ENCODE peak calls at places on chromosomes 16 and 17, in ten cellular contexts. W, P, H, C, N, M, L, E, A and Z are unnamed samples. For H3K4me1, the result is how much of the 10 kb centered on the place peaks cover.

GRCh38 chr17:51128089-51128488 is 7.4 kb upstream of the SPAG9 start:
- DNase-seq in E (no peak), C (no peak), H (no peak), P (no peak), A (no peak), M (no peak), L (no peak), N (no peak), W (no peak), Z (no peak)

GRCh38 chr17:80743181-80743771 is 198.6 kb downstream of the RPTOR start:
- DNase-seq in E (no peak), C (no peak), M (no peak), P (no peak), L (no peak), N (no peak), W (no peak), A (no peak), H (no peak), Z (no peak)

GRCh38 chr17:49980703-49981197 is 11.8 kb downstream of the DLX4 start:
- DNase-seq in P (no peak), W (no peak), C (no peak), L (no peak), E (no peak), A (no peak), M (peak), N (no peak), H (no peak), Z (no peak)

GRCh38 chr17:27158390-27158789 is 135.5 kb upstream of the WSB1 start:
- DNase-seq in H (no peak), C (no peak), L (no peak), A (no peak), W (peak), M (peak), P (no peak), E (no peak), N (no peak), Z (no peak)

GRCh38 chr16:88769617-88770458 is 15.2 kb downstream of the PIEZO1 start:
- DNase-seq in N (no peak), M (peak), E (no peak), W (no peak), C (no peak), L (peak), A (peak), H (peak), P (no peak), Z (no peak)

GRCh38 chr17:7468290-7468689 is 11.1 kb downstream of the ZBTB4 start:
- DNase-seq in H (no peak), W (no peak), L (no peak), M (no peak), A (no peak), N (no peak), P (no peak), C (no peak), E (no peak), Z (no peak)

GRCh38 chr16:20897253-20897896 is 2.8 kb downstream of the DCUN1D3 start:
- DNase-seq in A (no peak), H (no peak), M (no peak), N (no peak), C (no peak), P (no peak), E (no peak), L (no peak), W (no peak), Z (no peak)

GRCh38 chr17:69609495-69610315 is 195.2 kb downstream of the MAP2K6 start:
- DNase-seq in A (no peak), P (no peak), C (no peak), M (no peak), N (no peak), E (no peak), W (no peak), L (no peak), H (no peak), Z (no peak)

GRCh38 chr17:79010304-79010646 is 711 bp upstream of the CANT1 start:
- DNase-seq in W (peak), L (no peak), M (no peak), H (no peak), A (no peak), E (no peak), C (no peak), P (no peak), N (no peak), Z (peak)

GRCh38 chr16:86531193-86531550 is 20.8 kb downstream of the FOXF1 start:
- DNase-seq in N (no peak), C (no peak), E (no peak), M (no peak), W (no peak), L (no peak), A (no peak), H (peak), P (no peak), Z (peak)

GRCh38 chr16:6903671-6904070 is 429.0 kb upstream of the RBFOX1 start:
- DNase-seq in P (no peak), L (no peak), W (no peak), E (no peak), H (no peak), C (no peak), M (no peak), N (no peak), A (no peak), Z (no peak)

GRCh38 chr17:29840884-29841283 is 89.1 kb downstream of the SSH2 start:
- DNase-seq in C (no peak), H (no peak), A (no peak), N (no peak), W (no peak), M (no peak), L (no peak), E (no peak), P (no peak), Z (no peak)

GRCh38 chr17:17750881-17751280 is 69.6 kb downstream of the RAI1 start:
- DNase-seq in N (no peak), E (peak), C (no peak), W (peak), L (no peak), A (no peak), H (peak), P (no peak), M (no peak), Z (no peak)

GRCh38 chr17:34930283-34930682 is 31.0 kb downstream of the CCT6B start:
- DNase-seq in L (no peak), N (no peak), P (no peak), C (no peak), W (no peak), E (no peak), A (no peak), H (no peak), M (no peak), Z (no peak)

GRCh38 chr17:83192161-83192788 is 112.9 kb downstream of the METRNL start:
- DNase-seq in M (no peak), H (peak), P (no peak), N (no peak), L (no peak), W (peak), E (no peak), C (no peak), A (peak), Z (peak)

GRCh38 chr16:70396209-70396904 is 42.5 kb downstream of the ST3GAL2 start:
- DNase-seq in N (no peak), P (no peak), A (no peak), M (no peak), L (no peak), C (no peak), E (no peak), W (no peak), H (no peak), Z (no peak)

GRCh38 chr16:85582177-85582888 is 30.8 kb upstream of the GSE1 start:
- DNase-seq in E (no peak), H (no peak), C (no peak), M (peak), P (no peak), A (no peak), W (no peak), L (no peak), N (no peak), Z (no peak)

GRCh38 chr17:19387921-19388521 is 1.0 kb upstream of the MFAP4 start:
- DNase-seq in M (no peak), P (no peak), A (peak), H (no peak), N (no peak), W (peak), L (no peak), E (no peak), C (no peak), Z (peak)

GRCh38 chr17:44223574-44224046 is 4.1 kb upstream of the UBTF start:
- DNase-seq in W (no peak), N (no peak), A (no peak), E (no peak), H (peak), L (no peak), P (no peak), C (no peak), M (no peak), Z (no peak)

GRCh38 chr17:78568051-78568450 is 9.1 kb downstream of the DNAH17 start:
- DNase-seq in A (no peak), L (no peak), N (no peak), C (no peak), P (no peak), H (no peak), E (no peak), W (no peak), M (no peak), Z (no peak)

GRCh38 chr16:90020838-90021382 is 1.7 kb upstream of the DBNDD1 start:
- DNase-seq in L (no peak), E (no peak), P (no peak), W (no peak), N (no peak), C (no peak), A (no peak), H (no peak), M (no peak), Z (no peak)

GRCh38 chr17:74526681-74527080 is 4.6 kb downstream of the CD300LB start:
- DNase-seq in C (peak), W (no peak), M (no peak), N (no peak), P (no peak), H (no peak), A (no peak), L (no peak), E (no peak), Z (no peak)

GRCh38 chr16:87252269-87252970 is 64.8 kb downstream of the C16orf95 start:
- DNase-seq in N (no peak), E (no peak), C (no peak), H (no peak), M (no peak), A (no peak), L (no peak), P (no peak), W (peak), Z (no peak)

GRCh38 chr17:28524476-28525415 is 18.6 kb downstream of the FOXN1 start:
- DNase-seq in W (no peak), L (peak), C (no peak), M (peak), E (no peak), N (no peak), H (peak), A (peak), P (peak), Z (no peak)

GRCh38 chr17:63853260-63853659 is 10.8 kb upstream of the SMARCD2 start:
- DNase-seq in A (no peak), W (peak), M (no peak), N (no peak), C (no peak), P (no peak), E (no peak), L (no peak), H (no peak), Z (no peak)

GRCh38 chr17:37393352-37393751 is 13.3 kb downstream of the ACACA start:
- DNase-seq in E (no peak), W (no peak), A (no peak), N (no peak), C (no peak), P (no peak), L (no peak), M (no peak), H (no peak), Z (no peak)

GRCh38 chr17:79498854-79499253 is 112.0 kb downstream of the RBFOX3 start:
- DNase-seq in P (no peak), N (no peak), A (no peak), C (no peak), H (no peak), L (no peak), M (no peak), E (no peak), W (no peak), Z (no peak)

GRCh38 chr17:42527932-42528331 is 8.1 kb upstream of the NAGLU start:
- DNase-seq in L (no peak), M (no peak), A (no peak), H (no peak), W (no peak), E (no peak), C (no peak), N (no peak), P (no peak), Z (peak)

GRCh38 chr16:84091460-84091859 is 25.3 kb downstream of the MBTPS1 start:
- DNase-seq in H (no peak), A (no peak), C (no peak), E (no peak), W (no peak), P (no peak), M (no peak), L (no peak), N (no peak), Z (no peak)

GRCh38 chr16:9012848-9013507 is 49.3 kb upstream of the USP7 start:
- DNase-seq in N (no peak), L (no peak), E (no peak), H (no peak), A (no peak), M (peak), W (no peak), P (no peak), C (no peak), Z (no peak)

GRCh38 chr16:75097941-75098897 is 18.4 kb downstream of the LDHD start:
- DNase-seq in H (no peak), L (no peak), C (no peak), A (no peak), M (no peak), W (no peak), N (no peak), E (no peak), P (peak), Z (no peak)

GRCh38 chr16:27646811-27647210 is 96.9 kb downstream of the KATNIP start:
- DNase-seq in M (no peak), H (no peak), C (no peak), A (no peak), E (no peak), L (no peak), P (no peak), N (no peak), W (no peak), Z (no peak)

GRCh38 chr17:48522031-48522593 is 8.7 kb downstream of the HOXB1 start:
- DNase-seq in M (no peak), L (peak), A (peak), H (no peak), E (no peak), C (no peak), W (no peak), P (no peak), N (no peak), Z (no peak)

GRCh38 chr17:80191192-80191591 is 21.4 kb downstream of the CARD14 start:
- DNase-seq in A (no peak), M (peak), C (no peak), E (no peak), P (no peak), N (no peak), H (no peak), W (no peak), L (no peak), Z (no peak)

DNA sequence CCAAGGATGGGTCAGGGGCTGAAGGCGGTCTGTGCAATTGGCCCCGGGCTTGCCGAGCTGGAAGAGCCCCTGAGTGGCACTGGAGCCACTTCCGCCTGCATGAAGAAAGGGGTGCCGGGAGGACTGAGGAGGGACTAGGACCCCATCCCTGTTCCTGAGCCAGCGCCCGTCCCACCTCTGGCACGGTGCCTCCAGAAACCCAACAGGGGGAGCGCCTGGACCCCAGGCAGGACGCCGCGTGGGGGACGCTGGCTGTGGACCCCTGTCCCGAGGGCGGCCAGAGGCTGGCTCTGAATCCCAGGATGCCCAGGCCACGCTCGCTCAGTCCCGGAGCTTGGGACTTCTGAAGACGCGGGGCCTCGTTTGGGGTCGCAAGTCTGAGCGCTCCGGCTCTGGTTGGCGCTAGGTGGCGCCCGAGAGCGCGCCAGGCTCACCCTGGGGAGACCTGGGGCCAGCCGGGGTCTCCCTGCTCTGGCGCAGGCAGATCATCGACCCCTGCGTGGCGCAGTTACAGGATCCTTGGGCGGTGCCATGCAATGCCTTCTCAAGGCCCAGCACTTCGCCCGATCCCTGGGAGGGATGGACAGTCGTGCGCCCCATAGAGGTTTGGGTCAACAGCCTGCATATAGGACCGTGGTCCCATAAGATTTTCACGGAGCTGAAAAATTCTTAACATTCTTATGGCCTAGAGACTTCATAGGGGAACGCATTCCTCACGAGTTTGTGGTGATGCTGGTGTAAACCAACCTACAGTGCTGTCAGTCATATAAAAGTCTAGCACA is 58.5 kb upstream of the CREBBP start:
- DNase-seq in L (no peak), M (peak), W (peak), A (no peak), C (no peak), E (no peak), H (peak), P (peak), N (no peak), Z (peak)
- TF ChIP-seq POLR2AphosphoS5 in L (no peak), M (no peak), W (no peak), A (no peak), C (no peak), E (no peak), H (no peak), P (no peak), N (no peak), Z (no peak)

GRCh38 chr16:53091508-53092211 is 36.9 kb downstream of the CHD9 start:
- DNase-seq in M (peak), L (no peak), E (peak), P (peak), H (peak), A (peak), N (no peak), C (no peak), W (no peak), Z (peak)

GRCh38 chr16:53090271-53090590 is 35.4 kb downstream of the CHD9 start:
- DNase-seq in N (no peak), W (no peak), L (no peak), H (no peak), E (no peak), C (no peak), M (no peak), A (no peak), P (no peak), Z (no peak)

GRCh38 chr16:53094013-53094630 is 39.3 kb downstream of the CHD9 start:
- DNase-seq in H (peak), L (peak), W (peak), E (peak), N (no peak), M (peak), A (peak), C (no peak), P (peak), Z (peak)

GRCh38 chr16:53090591-53091507 is 36.1 kb downstream of the CHD9 start:
- DNase-seq in H (peak), W (peak), M (peak), L (peak), N (no peak), C (peak), E (peak), P (peak), A (peak), Z (peak)

DNA sequence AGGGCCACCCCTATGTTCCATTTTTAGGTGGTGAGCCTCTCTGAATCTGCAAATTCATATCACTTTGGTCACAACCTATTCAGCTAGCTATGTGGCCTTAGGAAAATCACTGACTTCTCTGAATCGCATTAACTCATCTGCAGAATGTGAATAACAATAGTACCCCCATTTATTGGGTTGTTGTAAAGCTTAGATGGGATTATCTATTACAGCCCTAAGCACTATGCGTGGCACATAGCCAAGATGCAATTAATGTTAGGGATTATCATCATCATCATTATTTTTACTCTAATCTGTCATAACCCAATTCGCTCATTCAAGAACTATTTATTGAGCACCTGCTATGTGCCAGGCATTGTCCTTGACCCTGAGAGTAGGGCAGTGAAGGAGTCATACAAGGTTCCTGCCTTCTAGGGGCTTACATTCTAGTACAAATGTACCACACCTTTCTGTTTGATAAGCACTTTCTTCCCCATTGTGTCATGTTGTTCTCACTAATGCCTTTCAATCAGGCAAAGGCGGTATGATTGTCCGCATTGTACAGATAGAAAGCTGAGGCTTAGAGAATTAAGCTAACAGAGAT is 38.5 kb downstream of the CHD9 start:
- DNase-seq in E (no peak), N (no peak), A (no peak), M (no peak), C (no peak), L (no peak), P (no peak), W (no peak), H (no peak), Z (no peak)
- H3K4me1 ChIP-seq in E (half or more), N (under half), A (under half), M (half or more), C (half or more), L (under half), P (half or more), W (half or more), H (half or more), Z (half or more)

GRCh38 chr16:17509194-17509593 is 38.4 kb upstream of the XYLT1 start:
- DNase-seq in N (no peak), P (no peak), L (no peak), C (no peak), E (no peak), H (no peak), M (no peak), A (no peak), W (no peak), Z (no peak)
- TF ChIP-seq POLR2AphosphoS5 in N (no peak), P (no peak), L (no peak), C (no peak), E (no peak), H (no peak), M (no peak), A (no peak), W (no peak), Z (no peak)

GRCh38 chr16:54688339-54688738 is 242.3 kb upstream of the IRX5 start:
- DNase-seq in A (no peak), H (no peak), W (no peak), C (no peak), N (no peak), L (no peak), M (no peak), E (no peak), P (no peak), Z (no peak)

GRCh38 chr16:54687043-54687655 is 243.5 kb upstream of the IRX5 start:
- DNase-seq in W (no peak), C (no peak), L (no peak), H (no peak), M (no peak), N (no peak), P (no peak), E (no peak), A (no peak), Z (no peak)

GRCh38 chr16:54685682-54686081 is 245.0 kb upstream of the IRX5 start:
- DNase-seq in N (no peak), W (no peak), A (no peak), L (no peak), M (no peak), C (no peak), E (no peak), P (no peak), H (no peak), Z (no peak)

GRCh38 chr16:54690710-54691109 is 240.0 kb upstream of the IRX5 start:
- DNase-seq in W (no peak), L (no peak), E (no peak), N (no peak), C (no peak), P (no peak), H (no peak), A (no peak), M (no peak), Z (no peak)

GRCh38 chr16:54689072-54689471 is 241.6 kb upstream of the IRX5 start:
- DNase-seq in A (no peak), P (no peak), W (no peak), H (no peak), M (no peak), N (no peak), L (no peak), E (no peak), C (no peak), Z (no peak)
- H3K4me1 ChIP-seq in A (under half), P (under half), W (under half), H (under half), M (under half), N (under half), L (under half), E (under half), C (under half), Z (under half)

DNA sequence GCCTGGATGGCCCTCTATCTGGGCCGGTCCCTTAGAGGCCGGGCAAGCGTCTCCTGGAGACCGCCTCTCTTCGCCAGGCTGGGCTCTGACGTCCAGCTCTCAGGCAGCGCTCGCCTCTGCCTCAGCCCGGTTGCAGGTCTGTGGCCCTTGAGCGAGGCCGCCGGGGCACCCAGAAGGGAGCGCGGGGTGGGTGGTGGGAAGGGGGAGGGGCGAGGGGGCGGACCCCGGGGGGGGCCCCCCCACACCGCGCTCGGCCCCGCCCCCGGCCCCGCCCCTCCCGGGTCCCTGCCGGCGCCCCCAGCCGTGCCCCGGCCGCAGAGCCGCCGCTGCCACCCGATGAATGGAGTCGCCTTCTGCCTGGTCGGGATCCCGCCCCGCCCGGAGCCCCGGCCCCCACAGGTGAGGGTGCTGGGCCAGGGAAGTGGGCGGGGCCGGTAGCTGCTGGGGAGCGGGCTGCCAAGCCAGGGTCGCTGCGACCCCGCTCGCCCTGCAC is at the start of gene ARHGAP23:
- DNase-seq in M (peak), W (peak), A (no peak), L (peak), E (no peak), C (no peak), P (peak), H (peak), N (no peak), Z (peak)
- TF ChIP-seq POLR2AphosphoS5 in M (peak), W (peak), A (no peak), L (no peak), E (no peak), C (no peak), P (peak), H (peak), N (no peak), Z (peak)